ENCODE peak calls at places on chromosomes 13 and 19, in four cellular contexts. Q is lung, H is fibroblast of mammary gland, S is thyroid gland. V is an unnamed sample.

GRCh38 chr19:51541458-51542357 is 10.2 kb upstream of the SIGLEC6 start:
- DNase-seq in S (no peak), H (no peak), Q (no peak), V (no peak)

GRCh38 chr13:88648598-88649373 is 977.6 kb downstream of the SLITRK5 start:
- DNase-seq in S (no peak), Q (no peak), H (no peak), V (no peak)

GRCh38 chr13:76292726-76293125 is 593.5 kb downstream of the KCTD12 start:
- DNase-seq in H (peak; percentile 48), S (no peak), Q (no peak), V (no peak)

GRCh38 chr13:44932850-44933251 is 56.4 kb downstream of the NUFIP1 start:
- DNase-seq in Q (no peak), S (no peak), H (peak; percentile 75), V (peak; percentile 77)

GRCh38 chr13:113977976-113978375 is 4.1 kb upstream of the C13orf46 start:
- DNase-seq in H (no peak), S (no peak), Q (no peak), V (no peak)

GRCh38 chr13:43783820-43784219 is 3.0 kb downstream of the ENOX1 start:
- DNase-seq in S (no peak), Q (no peak), H (peak; percentile 75), V (no peak)

GRCh38 chr13:45696610-45697226 is 5.4 kb upstream of the CBY2 start:
- DNase-seq in Q (no peak), H (no peak), S (no peak), V (no peak)

GRCh38 chr13:105506463-105506862 is 1029.0 kb downstream of the EFNB2 start:
- DNase-seq in S (no peak), H (no peak), Q (no peak), V (no peak)

GRCh38 chr13:63737418-63737817 is 2321.8 kb upstream of the PCDH20 start:
- DNase-seq in Q (no peak), H (no peak), S (no peak), V (peak; percentile 83)

GRCh38 chr19:38877781-38878574 is at the start of gene RINL:
- DNase-seq in S (peak; percentile 25), H (no peak), Q (no peak), V (no peak)

GRCh38 chr19:58558623-58559274 is 338 bp upstream of the UBE2M start:
- DNase-seq in Q (peak; percentile 98), S (peak; percentile 99), H (peak; percentile 98), V (peak; percentile 100)

GRCh38 chr13:111912453-111912866 is 154.5 kb upstream of the SOX1 start:
- DNase-seq in Q (peak; percentile 16), H (no peak), S (no peak), V (peak; percentile 76)

GRCh38 chr19:47272448-47273312 is 2.0 kb upstream of the INAFM1 start:
- DNase-seq in H (peak; percentile 25), S (peak; percentile 34), Q (no peak), V (no peak)

GRCh38 chr19:4633140-4633967 is 6.0 kb upstream of the TNFAIP8L1 start:
- DNase-seq in Q (peak; percentile 60), H (peak; percentile 92), S (peak; percentile 29), V (no peak)

GRCh38 chr19:33444993-33445751 is 71.7 kb downstream of the CEBPG start:
- DNase-seq in Q (no peak), S (no peak), H (peak; percentile 81), V (no peak)

GRCh38 chr19:12453495-12453894 is 12.7 kb upstream of the ZNF443 start:
- DNase-seq in Q (no peak), H (no peak), S (peak; percentile 42), V (no peak)

GRCh38 chr13:60654405-60654804 is 257.4 kb downstream of the TDRD3 start:
- DNase-seq in H (no peak), S (peak; percentile 52), Q (no peak), V (no peak)

GRCh38 chr13:50527612-50528509 is 315.6 kb downstream of the DLEU7 start:
- DNase-seq in Q (no peak), H (no peak), S (peak; percentile 40), V (no peak)

GRCh38 chr19:40921005-40921897 is 39.2 kb upstream of the CYP2A7 start:
- DNase-seq in S (no peak), Q (peak; percentile 88), H (no peak), V (no peak)

DNA sequence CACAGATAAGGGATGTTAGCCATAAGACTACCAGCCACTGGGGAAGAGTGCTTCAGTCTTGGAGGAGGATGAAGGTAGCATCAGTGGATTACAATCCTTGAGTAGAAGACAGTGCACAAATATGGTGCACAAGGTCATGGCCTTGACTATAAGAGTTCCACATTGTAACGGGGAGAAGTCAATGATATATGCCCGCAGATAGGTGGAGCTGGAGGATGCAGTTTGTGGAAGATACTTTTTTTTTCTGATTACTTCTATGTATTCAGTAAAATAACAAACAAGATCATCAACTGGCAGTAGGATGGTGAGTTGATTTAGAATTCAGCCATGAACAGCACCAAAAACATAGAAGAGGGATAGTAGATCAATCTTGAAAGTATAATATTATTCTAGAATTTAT is 926.8 kb upstream of the MIR17HG start:
- DNase-seq in H (peak; percentile 30), Q (no peak), S (no peak), V (no peak)
- TF ChIP-seq CTCF in H (peak; percentile 33), Q (no peak), S (no peak), V (no peak)

DNA sequence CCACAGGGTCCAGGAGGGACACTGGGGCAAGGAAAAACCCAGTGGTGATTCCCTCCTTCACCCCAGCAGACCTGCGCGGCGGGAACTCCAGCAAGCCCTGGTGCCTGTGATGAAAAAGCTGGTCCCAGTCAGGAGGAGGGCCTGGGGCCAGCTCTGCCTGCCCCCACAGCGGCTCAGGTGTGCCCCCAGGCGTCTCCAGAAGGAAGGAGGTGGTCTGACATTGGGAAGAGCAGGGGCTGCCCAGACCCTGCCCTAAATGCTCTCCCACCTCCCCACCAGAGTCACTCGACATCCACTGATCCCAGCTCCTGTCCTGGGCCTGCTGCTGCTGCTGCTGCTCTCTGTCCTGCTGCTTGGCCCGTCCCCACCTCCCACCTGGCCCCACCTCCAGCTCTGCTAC is 6.2 kb downstream of the PTH2 start:
- DNase-seq in Q (no peak), S (no peak), H (no peak), V (no peak)
- TF ChIP-seq CTCF in Q (no peak), S (no peak), H (no peak), V (no peak)

GRCh38 chr13:20297181-20297580 is 65.1 kb upstream of the GJB6 start:
- DNase-seq in Q (no peak), H (no peak), S (no peak), V (no peak)

GRCh38 chr13:20295956-20296355 is 63.8 kb upstream of the GJB6 start:
- DNase-seq in Q (no peak), H (no peak), S (no peak), V (no peak)

GRCh38 chr13:20291037-20291436 is 58.9 kb upstream of the GJB6 start:
- DNase-seq in H (no peak), S (no peak), Q (no peak), V (no peak)

GRCh38 chr13:20291675-20292074 is 59.6 kb upstream of the GJB6 start:
- DNase-seq in Q (no peak), H (no peak), S (no peak), V (no peak)

GRCh38 chr13:20294497-20294896 is 62.4 kb upstream of the GJB6 start:
- DNase-seq in S (no peak), Q (no peak), H (peak; percentile 15), V (no peak)
- TF ChIP-seq CTCF in S (no peak), Q (no peak), H (peak; percentile 22), V (no peak)

DNA sequence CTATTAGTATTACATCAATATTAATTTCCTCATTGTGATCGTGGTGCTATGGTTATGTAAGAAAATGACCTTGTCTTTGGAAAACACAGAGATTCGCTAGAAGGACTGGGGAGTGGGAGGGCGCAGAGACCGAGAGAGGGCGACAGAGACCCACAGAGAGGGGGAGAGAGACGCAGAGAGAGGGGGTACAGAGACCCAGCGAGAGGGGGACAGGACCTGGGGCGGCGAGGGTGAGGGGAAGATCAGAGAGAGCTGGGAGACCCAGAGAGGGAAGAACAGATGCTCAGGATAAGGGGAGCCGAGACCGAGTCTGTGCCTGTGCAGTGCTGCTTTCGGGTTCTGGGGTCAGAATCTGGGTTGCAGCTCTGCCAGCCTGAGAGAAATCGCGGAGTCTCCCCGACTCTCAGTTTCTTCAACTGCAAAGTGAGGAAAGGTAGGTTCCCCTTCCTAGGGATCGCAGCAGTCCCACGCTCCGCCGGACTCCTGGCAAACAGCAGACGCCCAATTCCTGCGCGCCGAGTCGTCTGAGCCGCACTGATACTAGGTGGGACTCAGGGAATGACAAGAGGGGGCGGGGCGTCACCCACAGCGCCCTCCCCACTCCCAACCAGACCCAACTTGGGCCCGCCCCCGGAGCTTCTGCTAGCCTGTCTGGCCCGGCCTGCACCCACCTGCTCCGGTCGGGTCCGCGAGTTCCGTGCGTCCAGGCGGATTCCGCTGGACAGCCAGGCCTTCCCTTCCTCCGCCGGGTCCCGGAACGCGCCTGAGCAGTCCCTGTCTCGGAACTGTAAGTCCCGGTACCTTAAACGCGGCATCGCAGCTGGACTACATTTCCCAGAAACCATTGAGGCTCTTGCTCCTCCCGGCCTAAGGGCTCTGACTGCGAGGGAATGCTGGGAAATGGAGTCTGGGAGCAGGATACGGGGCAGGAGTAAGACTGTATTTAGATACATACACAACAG is 15.3 kb downstream of the IZUMO2 start:
- DNase-seq in H (peak; percentile 97), S (peak; percentile 94), Q (peak; percentile 90), V (peak; percentile 89)
- TF ChIP-seq CTCF in H (peak; percentile 48), S (peak; percentile 29), Q (peak; percentile 48), V (peak; percentile 40)

DNA sequence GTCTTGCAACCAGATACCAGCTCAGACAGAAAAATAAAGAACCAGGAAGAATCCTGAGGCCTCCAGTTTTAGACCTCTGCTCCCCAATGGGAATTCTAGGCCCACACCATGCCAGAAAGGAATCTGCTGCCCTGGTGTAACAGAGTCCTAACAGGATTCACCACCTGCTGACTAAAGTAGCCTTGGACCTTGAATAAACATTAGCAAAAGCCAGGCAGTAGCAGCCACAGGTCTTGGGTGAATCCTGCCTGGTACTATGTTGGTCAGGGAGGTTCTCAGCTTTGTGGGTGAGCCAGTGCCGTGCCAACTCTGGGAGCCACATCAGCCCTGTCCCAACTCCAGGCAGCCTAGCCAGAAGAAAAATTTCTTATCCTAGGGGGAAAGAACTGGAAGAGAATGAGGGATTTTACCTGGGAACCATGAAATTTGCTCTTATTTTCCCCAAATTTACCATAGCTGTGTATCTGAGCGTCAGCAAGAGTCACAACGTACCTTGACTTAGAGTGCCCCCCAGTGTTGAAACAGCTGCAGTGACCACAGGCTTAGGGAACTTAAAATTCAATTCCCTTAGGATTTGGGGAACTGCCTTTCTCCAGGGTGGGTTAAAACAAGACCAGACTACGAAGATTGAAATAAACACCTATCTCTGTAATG is 1895.6 kb upstream of the PRR20A start:
- DNase-seq in S (peak; percentile 32), Q (no peak), H (peak; percentile 0), V (no peak)
- TF ChIP-seq CTCF in S (no peak), Q (no peak), H (no peak), V (peak; percentile 50)